ENCODE peak calls at places on chromosomes 5 and 9, in eight cellular contexts. F is bronchial epithelial cell, U is cardiac muscle cell, D is tibial nerve, G is HCT116, K is psoas muscle, T is IMR-90, L is neuronal stem cell. V is an unnamed sample. For H3K27me3, the result is how much of the 10 kb centered on the place peaks cover.

GRCh38 chr5:41893074-41893851 is 10.9 kb upstream of the RIMOC1 start:
- DNase-seq in F (no peak), U (no peak), D (no peak), G (no peak), K (no peak), T (no peak), L (no peak), V (no peak)

GRCh38 chr5:157263586-157264090 is 2.3 kb upstream of the CYFIP2 start:
- DNase-seq in F (peak), U (no peak), D (no peak), G (no peak), K (no peak), T (no peak), L (no peak), V (peak)

GRCh38 chr5:71751422-71751821 is 32.3 kb downstream of the CARTPT start:
- DNase-seq in F (no peak), U (no peak), D (no peak), G (no peak), K (no peak), T (no peak), L (no peak), V (no peak)

GRCh38 chr9:93210324-93210973 is 26.5 kb downstream of the WNK2 start:
- DNase-seq in F (no peak), U (no peak), D (no peak), G (no peak), K (no peak), T (no peak), L (no peak), V (no peak)

GRCh38 chr9:32954642-32955041 is 46.8 kb downstream of the APTX start:
- DNase-seq in F (peak), U (peak), D (no peak), G (no peak), K (no peak), T (peak), L (no peak), V (no peak)

GRCh38 chr9:114908104-114908621 is 22.2 kb downstream of the TNFSF8 start:
- DNase-seq in F (peak), U (no peak), D (no peak), G (peak), K (no peak), T (peak), L (no peak), V (peak)

GRCh38 chr9:135340726-135341475 is 138.7 kb upstream of the PPP1R26 start:
- DNase-seq in F (no peak), U (no peak), D (no peak), G (no peak), K (no peak), T (no peak), L (no peak), V (peak)

GRCh38 chr5:149485655-149486615 is 65.3 kb downstream of the CSNK1A1 start:
- DNase-seq in F (peak), U (peak), D (peak), G (peak), K (peak), T (peak), L (no peak), V (peak)

GRCh38 chr5:111375645-111376044 is 136.7 kb downstream of the STARD4 start:
- DNase-seq in F (no peak), U (no peak), D (no peak), G (no peak), K (no peak), T (no peak), L (no peak), V (no peak)

GRCh38 chr5:11878846-11879245 is 25.4 kb downstream of the CTNND2 start:
- DNase-seq in F (no peak), U (no peak), D (no peak), G (no peak), K (no peak), T (no peak), L (no peak), V (peak)

GRCh38 chr9:135764731-135765130 is 62.7 kb downstream of the KCNT1 start:
- DNase-seq in F (no peak), U (no peak), D (no peak), G (no peak), K (no peak), T (no peak), L (no peak), V (no peak)

GRCh38 chr5:138029944-138030343 is 2.9 kb downstream of the FAM13B start:
- DNase-seq in F (no peak), U (no peak), D (no peak), G (no peak), K (no peak), T (no peak), L (no peak), V (no peak)

GRCh38 chr5:61675015-61675692 is 343.1 kb downstream of the ZSWIM6 start:
- DNase-seq in F (no peak), U (no peak), D (no peak), G (peak), K (no peak), T (no peak), L (peak), V (no peak)

GRCh38 chr9:19026375-19026774 is 6.6 kb downstream of the SAXO1 start:
- DNase-seq in F (no peak), U (peak), D (no peak), G (no peak), K (no peak), T (no peak), L (no peak), V (no peak)

GRCh38 chr9:131651599-131651998 is 88.3 kb downstream of the RAPGEF1 start:
- DNase-seq in F (peak), U (peak), D (no peak), G (no peak), K (no peak), T (peak), L (no peak), V (no peak)

GRCh38 chr5:111144352-111144930 is 52.3 kb downstream of the WDR36 start:
- DNase-seq in F (peak), U (peak), D (no peak), G (no peak), K (no peak), T (no peak), L (no peak), V (no peak)

GRCh38 chr5:14937277-14937676 is 65.7 kb upstream of the ANKH start:
- DNase-seq in F (no peak), U (no peak), D (peak), G (no peak), K (no peak), T (no peak), L (no peak), V (no peak)

GRCh38 chr9:76453785-76454184 is 5.2 kb upstream of the GCNT1 start:
- DNase-seq in F (peak), U (peak), D (no peak), G (no peak), K (no peak), T (peak), L (no peak), V (no peak)

GRCh38 chr5:136061630-136062381 is 33.0 kb downstream of the TGFBI start:
- DNase-seq in F (no peak), U (no peak), D (no peak), G (no peak), K (no peak), T (no peak), L (no peak), V (peak)

GRCh38 chr9:129624947-129625346 is 1.0 kb upstream of the NTMT1 start:
- DNase-seq in F (peak), U (peak), D (no peak), G (no peak), K (no peak), T (peak), L (no peak), V (no peak)

GRCh38 chr9:77305622-77306365 is 128.5 kb downstream of the VPS13A start:
- DNase-seq in F (peak), U (peak), D (no peak), G (no peak), K (no peak), T (peak), L (no peak), V (no peak)

GRCh38 chr9:132748450-132748849 is 78.2 kb downstream of the GTF3C4 start:
- DNase-seq in F (no peak), U (peak), D (no peak), G (no peak), K (no peak), T (peak), L (no peak), V (peak)

GRCh38 chr9:133950206-133950915 is 41.8 kb downstream of the VAV2 start:
- DNase-seq in F (no peak), U (peak), D (no peak), G (no peak), K (peak), T (peak), L (no peak), V (peak)

GRCh38 chr9:121463026-121463827 is 36.4 kb downstream of the GGTA1 start:
- DNase-seq in F (peak), U (peak), D (peak), G (peak), K (peak), T (peak), L (peak), V (peak)

GRCh38 chr9:136013524-136014034 is 52.4 kb upstream of the UBAC1 start:
- DNase-seq in F (no peak), U (no peak), D (no peak), G (no peak), K (peak), T (no peak), L (no peak), V (peak)

GRCh38 chr5:35867998-35868397 is 11.3 kb downstream of the IL7R start:
- DNase-seq in F (no peak), U (no peak), D (no peak), G (no peak), K (no peak), T (no peak), L (no peak), V (no peak)

GRCh38 chr9:125508261-125508660 is 198.7 kb downstream of the MAPKAP1 start:
- DNase-seq in F (no peak), U (no peak), D (no peak), G (no peak), K (no peak), T (no peak), L (no peak), V (no peak)

GRCh38 chr5:2288466-2288865 is 405.7 kb upstream of the IRX4 start:
- DNase-seq in F (no peak), U (no peak), D (no peak), G (no peak), K (no peak), T (no peak), L (no peak), V (no peak)

GRCh38 chr5:951940-952596 is 56.5 kb upstream of the NKD2 start:
- DNase-seq in F (no peak), U (no peak), D (no peak), G (no peak), K (no peak), T (no peak), L (no peak), V (no peak)

GRCh38 chr5:949275-949543 is 56.5 kb downstream of the TRIP13 start:
- DNase-seq in F (no peak), U (no peak), D (no peak), G (no peak), K (no peak), T (no peak), L (no peak), V (no peak)

GRCh38 chr5:949815-950560 is 57.3 kb downstream of the TRIP13 start:
- DNase-seq in F (no peak), U (no peak), D (no peak), G (no peak), K (no peak), T (no peak), L (no peak), V (no peak)

GRCh38 chr5:953535-954449 is 54.8 kb upstream of the NKD2 start:
- DNase-seq in F (no peak), U (no peak), D (no peak), G (no peak), K (no peak), T (no peak), L (no peak), V (no peak)

DNA sequence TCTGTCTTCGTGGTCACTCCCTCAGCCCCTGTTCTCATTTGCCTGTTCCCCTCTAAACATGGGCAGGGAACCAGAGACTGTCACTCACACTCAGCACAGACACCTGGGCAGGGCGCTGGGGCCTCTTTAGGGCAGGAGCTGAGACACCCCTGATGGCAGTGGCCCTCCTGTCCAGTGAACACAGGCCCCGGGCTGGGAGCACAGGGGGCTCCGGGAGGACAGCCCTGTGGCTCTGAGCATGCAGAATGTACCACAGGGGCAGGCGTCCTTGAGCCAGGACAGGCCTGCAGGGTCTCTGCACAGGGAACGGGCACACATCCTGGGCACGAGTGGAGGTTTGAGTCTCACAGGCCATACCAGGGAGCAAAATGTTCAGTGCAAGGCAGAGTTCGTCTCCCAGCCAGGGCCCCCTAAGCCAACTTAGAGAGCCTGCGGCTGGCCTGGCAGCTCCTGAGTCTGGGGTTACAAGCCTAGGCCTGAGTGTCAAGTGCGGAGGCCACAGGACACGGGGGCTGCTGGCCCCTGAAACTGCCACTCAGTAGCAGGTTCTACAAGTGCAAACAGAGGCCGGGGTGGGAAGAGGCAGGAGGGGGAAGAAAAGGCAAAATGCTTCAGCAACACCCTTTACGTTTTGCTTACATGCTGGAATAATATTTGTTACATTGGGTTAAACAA is 55.9 kb upstream of the NKD2 start:
- DNase-seq in F (no peak), U (no peak), D (no peak), G (no peak), K (no peak), T (no peak), L (no peak), V (no peak)
- H3K27me3 ChIP-seq in F (under half), U (under half), D (under half), G (under half), K (under half), T (half or more), L (under half), V (under half)

GRCh38 chr9:70261131-70261870 is 2.5 kb downstream of the SMC5 start:
- DNase-seq in F (peak), U (no peak), D (no peak), G (no peak), K (no peak), T (peak), L (no peak), V (no peak)
- H3K27me3 ChIP-seq in F (under half), U (under half), D (under half), G (under half), K (under half), T (under half), L (under half), V (under half)

GRCh38 chr9:127855522-127855921 is 1.1 kb upstream of the ENG start:
- DNase-seq in F (no peak), U (no peak), D (no peak), G (no peak), K (no peak), T (no peak), L (no peak), V (no peak)
- H3K27me3 ChIP-seq in F (under half), U (under half), D (under half), G (under half), K (under half), T (under half), L (under half), V (under half)

GRCh38 chr5:6090079-6090654 is 288.2 kb downstream of the MED10 start:
- DNase-seq in F (no peak), U (no peak), D (no peak), G (no peak), K (no peak), T (no peak), L (no peak), V (no peak)

GRCh38 chr5:6088706-6089105 is 289.6 kb downstream of the MED10 start:
- DNase-seq in F (no peak), U (no peak), D (no peak), G (no peak), K (no peak), T (no peak), L (no peak), V (no peak)

GRCh38 chr5:6086871-6087270 is 291.5 kb downstream of the MED10 start:
- DNase-seq in F (no peak), U (no peak), D (no peak), G (no peak), K (no peak), T (no peak), L (no peak), V (no peak)

GRCh38 chr5:6087576-6087975 is 290.8 kb downstream of the MED10 start:
- DNase-seq in F (no peak), U (no peak), D (no peak), G (no peak), K (no peak), T (no peak), L (no peak), V (no peak)

DNA sequence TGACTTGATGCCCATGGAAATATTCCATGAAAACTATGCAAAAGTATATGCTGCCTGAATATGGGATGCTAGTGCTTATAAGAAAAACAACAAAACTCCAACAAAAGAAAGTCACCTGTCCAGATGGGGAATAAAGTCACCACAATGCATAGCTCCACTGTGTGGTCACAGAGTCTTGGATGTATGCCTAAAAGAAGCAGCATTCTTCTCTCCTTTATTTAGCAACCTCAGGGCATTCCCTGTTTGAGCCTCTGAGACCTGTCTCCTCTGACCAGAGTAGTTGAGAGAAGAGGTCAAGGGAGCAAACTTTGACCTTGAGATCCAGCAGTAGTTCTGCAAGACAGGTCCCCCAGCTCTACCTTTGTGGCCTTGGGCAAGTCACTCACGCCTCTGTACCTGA is 287.5 kb downstream of the MED10 start:
- DNase-seq in F (no peak), U (no peak), D (no peak), G (no peak), K (no peak), T (no peak), L (no peak), V (no peak)
- H3K27me3 ChIP-seq in F (under half), U (under half), D (under half), G (under half), K (under half), T (under half), L (under half), V (under half)

GRCh38 chr5:965604-966344 is 42.8 kb upstream of the NKD2 start:
- DNase-seq in F (no peak), U (no peak), D (no peak), G (no peak), K (no peak), T (no peak), L (no peak), V (peak)
- H3K27me3 ChIP-seq in F (under half), U (under half), D (under half), G (half or more), K (under half), T (half or more), L (under half), V (under half)

DNA sequence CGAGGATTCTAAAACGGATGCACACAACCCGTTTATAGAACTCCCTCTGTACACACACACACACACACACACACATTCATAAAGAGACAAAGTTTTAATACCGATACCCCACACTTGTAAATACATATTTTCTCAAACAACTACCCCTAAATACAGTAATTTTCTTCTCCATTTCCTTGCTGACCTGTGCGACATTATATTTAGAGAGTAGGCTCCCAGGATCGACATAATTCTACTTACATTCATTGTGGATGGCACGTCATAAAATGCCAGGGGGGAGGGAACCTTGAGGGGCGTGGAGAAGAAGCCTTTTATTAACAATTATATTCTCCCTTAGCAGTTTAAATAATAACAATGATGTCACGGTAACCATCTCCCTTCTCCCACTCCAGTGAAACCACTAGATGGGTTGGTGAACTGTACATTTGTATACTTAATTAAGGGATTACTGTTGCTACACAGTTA is 196.9 kb downstream of the MEF2C start:
- DNase-seq in F (no peak), U (no peak), D (no peak), G (no peak), K (no peak), T (no peak), L (no peak), V (no peak)
- H3K27me3 ChIP-seq in F (half or more), U (half or more), D (half or more), G (under half), K (under half), T (half or more), L (half or more), V (half or more)

V was measured in upper lobe of left lung.